ENCODE peak calls at places on chromosomes 3 and 15, in six cellular contexts. N, F, I, A, Y and T are unnamed samples.

GRCh38 chr3:169387751-169388696 is 275.5 kb downstream of the MECOM start:
- DNase-seq in N (no peak), F (no peak), I (no peak), A (no peak), Y (peak), T (no peak)

GRCh38 chr15:75201609-75202250 is at the start of gene C15orf39:
- DNase-seq in N (peak), F (peak), I (peak), A (peak), Y (peak), T (peak)

GRCh38 chr15:79418693-79419279 is 13.3 kb upstream of the MINAR1 start:
- DNase-seq in N (peak), F (no peak), I (no peak), A (no peak), Y (no peak), T (no peak)

GRCh38 chr15:83653639-83654378 is at the start of gene ADAMTSL3:
- DNase-seq in N (peak), F (no peak), I (no peak), A (peak), Y (peak), T (peak)

GRCh38 chr15:91864669-91865068 is 11.2 kb downstream of the SLCO3A1 start:
- DNase-seq in N (no peak), F (no peak), I (no peak), A (no peak), Y (no peak), T (no peak)

GRCh38 chr15:95994418-95994817 is 336.1 kb upstream of the NR2F2 start:
- DNase-seq in N (peak), F (no peak), I (no peak), A (no peak), Y (peak), T (no peak)

GRCh38 chr3:71903141-71903540 is 118.2 kb upstream of the PROK2 start:
- DNase-seq in N (no peak), F (no peak), I (no peak), A (no peak), Y (peak), T (no peak)

GRCh38 chr3:68931406-68932149 is 769 bp downstream of the TAFA4 start:
- DNase-seq in N (no peak), F (no peak), I (peak), A (no peak), Y (no peak), T (peak)

GRCh38 chr15:48963524-48964113 is at the start of gene SHC4:
- DNase-seq in N (peak), F (no peak), I (peak), A (peak), Y (peak), T (peak)
- TF ChIP-seq CTCF in N (peak), F (no peak), I (no peak), A (peak), Y (peak), T (no peak)

DNA sequence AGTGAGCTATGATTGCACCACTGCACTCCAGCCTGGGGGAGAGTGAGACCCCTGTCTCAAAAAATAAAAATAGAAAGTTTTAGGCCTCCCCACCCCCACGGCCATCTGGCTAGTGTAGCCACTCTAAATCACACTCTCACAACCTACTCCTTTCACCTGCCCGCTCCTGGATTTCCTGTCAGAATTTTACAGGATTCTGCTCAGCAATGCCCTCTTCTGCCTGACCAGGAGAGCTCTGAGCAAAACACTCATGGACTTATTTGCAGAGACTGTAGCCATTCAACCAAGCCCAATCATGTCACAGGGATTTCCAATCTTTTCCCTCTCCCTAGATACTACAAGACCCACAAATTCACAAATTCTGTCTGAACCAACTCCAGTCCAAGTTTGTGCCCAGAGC is 242.6 kb upstream of the TPRG1 start:
- DNase-seq in N (peak), F (no peak), I (no peak), A (no peak), Y (peak), T (no peak)
- TF ChIP-seq CTCF in N (no peak), F (no peak), I (no peak), A (peak), Y (no peak), T (no peak)

DNA sequence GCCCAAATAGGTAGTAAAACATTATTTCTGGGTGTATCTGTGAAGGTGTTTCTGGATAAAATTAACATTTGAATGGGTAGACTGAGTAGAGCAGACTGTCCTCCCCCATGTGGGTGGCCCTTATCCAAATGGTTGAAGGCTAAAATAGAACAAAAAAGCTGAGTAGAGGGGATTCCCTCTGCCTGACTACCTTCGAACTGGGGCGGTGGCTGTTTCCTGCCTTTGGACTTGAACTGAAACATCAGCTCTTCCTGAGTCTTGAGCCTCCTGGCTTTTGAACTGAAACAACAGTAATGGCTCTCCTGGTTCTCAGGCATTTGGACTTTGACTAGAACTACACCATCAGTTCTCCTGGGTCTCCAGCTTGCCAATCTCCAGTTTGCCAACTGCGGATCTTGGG is 4.4 kb upstream of the GPR176 start:
- DNase-seq in N (no peak), F (no peak), I (no peak), A (no peak), Y (no peak), T (no peak)
- TF ChIP-seq CTCF in N (no peak), F (no peak), I (no peak), A (no peak), Y (no peak), T (no peak)

GRCh38 chr3:45979378-45979777 is 16.2 kb downstream of the FYCO1 start:
- DNase-seq in N (no peak), F (no peak), I (no peak), A (no peak), Y (no peak), T (no peak)

GRCh38 chr3:45980229-45980813 is 15.3 kb downstream of the FYCO1 start:
- DNase-seq in N (no peak), F (no peak), I (no peak), A (no peak), Y (no peak), T (no peak)

GRCh38 chr3:45980819-45981218 is 14.8 kb downstream of the FYCO1 start:
- DNase-seq in N (peak), F (no peak), I (no peak), A (no peak), Y (no peak), T (no peak)

GRCh38 chr3:45983865-45984264 is 11.8 kb downstream of the FYCO1 start:
- DNase-seq in N (no peak), F (no peak), I (no peak), A (no peak), Y (no peak), T (no peak)

GRCh38 chr3:45981321-45982038 is 14.1 kb downstream of the FYCO1 start:
- DNase-seq in N (peak), F (no peak), I (no peak), A (no peak), Y (peak), T (no peak)
- TF ChIP-seq CTCF in N (no peak), F (no peak), I (no peak), A (no peak), Y (no peak), T (no peak)

DNA sequence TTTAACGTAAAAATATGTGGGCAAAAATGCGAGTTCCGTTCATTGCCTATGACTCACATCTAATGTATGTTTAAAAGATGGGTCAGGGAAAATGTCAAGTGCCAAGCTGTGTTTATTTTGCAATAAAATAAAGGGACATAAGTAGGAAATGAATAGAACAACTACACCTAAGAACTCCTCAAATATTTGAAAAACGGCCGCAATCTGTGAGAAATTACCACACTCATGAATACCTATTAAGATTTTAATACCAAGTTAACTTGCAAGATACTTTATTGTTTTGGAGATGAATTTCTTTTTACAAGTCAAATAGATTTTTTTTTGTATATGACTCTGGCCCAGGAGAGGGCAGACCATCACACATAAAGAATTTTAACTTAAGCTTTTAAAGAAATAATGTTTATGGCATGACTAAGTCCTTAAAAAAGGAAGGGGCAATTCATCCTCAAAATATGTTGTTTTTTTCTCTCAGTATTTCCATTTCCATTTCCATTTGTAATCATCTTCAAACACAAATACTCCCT is 152.7 kb downstream of the SUCNR1 start:
- DNase-seq in N (peak), F (no peak), I (no peak), A (no peak), Y (peak), T (no peak)
- TF ChIP-seq CTCF in N (peak), F (peak), I (peak), A (no peak), Y (peak), T (no peak)

GRCh38 chr15:64673866-64674265 is 101.5 kb downstream of the RBPMS2 start:
- DNase-seq in N (no peak), F (no peak), I (no peak), A (peak), Y (no peak), T (no peak)

GRCh38 chr15:64683378-64683777 is 92.0 kb downstream of the RBPMS2 start:
- DNase-seq in N (no peak), F (no peak), I (no peak), A (no peak), Y (no peak), T (no peak)

GRCh38 chr15:64682255-64682654 is 93.1 kb downstream of the RBPMS2 start:
- DNase-seq in N (no peak), F (no peak), I (no peak), A (no peak), Y (no peak), T (peak)

GRCh38 chr15:64681424-64682024 is 93.9 kb downstream of the RBPMS2 start:
- DNase-seq in N (peak), F (no peak), I (peak), A (peak), Y (peak), T (peak)

DNA sequence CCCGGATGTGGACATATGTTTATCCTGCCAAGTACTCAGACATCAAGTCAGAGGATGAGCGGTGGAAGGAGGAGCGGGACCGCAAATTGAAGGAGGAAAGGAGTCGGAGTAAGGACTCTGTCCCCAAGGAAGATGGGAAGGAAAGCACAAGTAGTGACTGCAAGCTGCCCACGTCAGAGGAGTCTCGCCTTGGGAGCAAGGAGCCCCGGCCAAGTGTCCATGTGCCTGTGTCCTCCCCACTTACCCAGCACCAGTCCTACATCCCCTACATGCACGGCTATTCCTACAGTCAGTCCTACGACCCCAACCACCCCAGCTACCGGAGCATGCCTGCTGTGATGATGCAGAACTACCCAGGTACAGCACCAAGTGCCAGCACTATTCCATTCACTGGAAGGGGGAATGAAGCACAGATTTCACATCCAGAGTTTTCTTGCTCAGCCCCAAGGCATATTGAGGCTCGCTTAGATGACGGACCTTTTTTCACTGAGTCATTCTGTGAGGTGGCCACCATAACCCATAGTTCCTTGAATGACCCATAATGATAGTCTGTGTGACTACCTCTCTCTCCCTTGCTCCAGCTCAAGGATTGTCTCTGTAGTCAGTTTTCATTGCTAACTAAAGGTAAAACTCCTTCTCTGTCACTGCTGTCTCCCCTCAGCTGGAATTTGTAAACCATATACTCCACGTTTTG is 97.1 kb downstream of the RBPMS2 start:
- DNase-seq in N (no peak), F (no peak), I (no peak), A (no peak), Y (no peak), T (no peak)
- TF ChIP-seq CTCF in N (no peak), F (no peak), I (no peak), A (no peak), Y (no peak), T (no peak)

GRCh38 chr15:45253330-45253729 is 1.3 kb downstream of the SLC28A2 start:
- DNase-seq in N (no peak), F (no peak), I (no peak), A (no peak), Y (no peak), T (no peak)
- TF ChIP-seq CTCF in N (no peak), F (peak), I (no peak), A (no peak), Y (peak), T (peak)

DNA sequence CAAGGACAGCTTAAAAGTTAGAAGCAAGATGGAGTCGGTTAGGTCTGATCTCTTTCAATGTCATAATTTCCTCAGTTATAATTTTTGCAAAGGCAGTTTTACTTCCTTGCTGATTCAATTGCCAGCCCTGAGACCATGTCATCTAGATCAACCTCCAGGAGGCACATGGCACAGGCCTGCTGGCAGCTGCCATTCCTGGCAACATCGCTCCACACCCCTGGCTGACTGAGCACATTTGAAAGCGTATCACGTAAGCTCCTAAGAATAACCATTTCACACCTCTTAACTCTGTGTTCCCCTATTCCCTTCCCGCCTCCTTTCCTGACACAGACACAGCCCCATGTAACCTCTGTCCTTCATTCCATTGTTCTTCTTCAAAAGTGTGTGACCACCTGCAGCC is 313.9 kb upstream of the CTNNB1 start:
- DNase-seq in N (no peak), F (no peak), I (no peak), A (no peak), Y (no peak), T (no peak)
- TF ChIP-seq CTCF in N (no peak), F (no peak), I (no peak), A (no peak), Y (no peak), T (no peak)